ENCODE peak calls at places on chromosomes 4 and X, in five cellular contexts. O, S, M, W and G are unnamed samples.
A peak's percentile ranks its signal among the peaks of the same experiment; 100 is the strongest.

GRCh38 chrX:77436682-77437081 is 10.5 kb upstream of the FGF16 start:
- DNase-seq in M (no peak), S (no peak), O (peak; percentile 14), W (no peak), G (no peak)

GRCh38 chr4:172666711-172667368 is 501.8 kb upstream of the GALNT7 start:
- DNase-seq in S (no peak), O (peak; percentile 41), W (no peak), M (no peak), G (no peak)

GRCh38 chrX:110741213-110741796 is 54.3 kb downstream of the CHRDL1 start:
- DNase-seq in O (peak; percentile 72), W (no peak), M (no peak), S (no peak), G (no peak)

GRCh38 chr4:123190176-123190575 is 206.4 kb upstream of the SPRY1 start:
- DNase-seq in S (no peak), M (no peak), O (no peak), W (no peak), G (no peak)

GRCh38 chr4:3736806-3737205 is 29.4 kb upstream of the ADRA2C start:
- DNase-seq in S (no peak), O (no peak), M (no peak), W (no peak), G (no peak)

GRCh38 chrX:47351706-47352105 is 18.7 kb upstream of the ZNF157 start:
- DNase-seq in W (no peak), M (no peak), S (no peak), O (peak; percentile 4), G (no peak)

GRCh38 chrX:56802921-56803848 is 74.1 kb downstream of the NBDY start:
- DNase-seq in S (peak; percentile 84), W (peak; percentile 22), O (peak; percentile 70), M (peak; percentile 81), G (no peak)

GRCh38 chr4:55947912-55948725 is 626 bp upstream of the CEP135 start:
- DNase-seq in W (no peak), S (no peak), O (peak; percentile 94), M (no peak), G (no peak)

GRCh38 chr4:96356591-96357360 is 516.9 kb downstream of the PDHA2 start:
- DNase-seq in M (no peak), W (no peak), S (no peak), O (peak; percentile 12), G (no peak)

GRCh38 chr4:168509786-168510185 is 12.9 kb downstream of the PALLD start:
- DNase-seq in O (peak; percentile 65), S (no peak), W (no peak), M (no peak), G (no peak)

GRCh38 chr4:129999156-129999555 is 903.2 kb downstream of the C4orf33 start:
- DNase-seq in W (no peak), S (no peak), O (no peak), M (no peak), G (no peak)

DNA sequence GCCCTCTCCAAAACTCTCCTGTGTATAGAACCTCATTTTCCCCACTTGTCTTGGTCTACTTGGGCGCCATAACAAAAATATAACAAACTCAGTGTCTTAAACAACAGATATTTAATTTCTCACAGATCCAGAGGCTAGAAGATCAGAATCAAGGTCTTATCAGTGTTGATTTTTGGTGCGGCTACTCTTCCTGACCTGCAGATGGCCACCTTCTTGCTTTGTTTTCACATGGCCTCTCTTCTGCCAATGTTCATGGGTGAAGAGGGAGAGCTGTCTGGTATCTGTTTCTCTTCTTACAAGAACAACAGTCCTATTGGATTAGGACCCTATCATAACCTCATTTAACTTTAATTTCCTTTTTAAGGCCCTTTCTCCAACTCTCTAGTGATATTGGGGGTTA is 177.3 kb downstream of the PABPC4L start:
- DNase-seq in M (no peak), S (no peak), O (peak; percentile 64), W (no peak), G (no peak)
- TF ChIP-seq CTCF in M (no peak), S (no peak), O (peak; percentile 60), W (no peak), G (no peak)

DNA sequence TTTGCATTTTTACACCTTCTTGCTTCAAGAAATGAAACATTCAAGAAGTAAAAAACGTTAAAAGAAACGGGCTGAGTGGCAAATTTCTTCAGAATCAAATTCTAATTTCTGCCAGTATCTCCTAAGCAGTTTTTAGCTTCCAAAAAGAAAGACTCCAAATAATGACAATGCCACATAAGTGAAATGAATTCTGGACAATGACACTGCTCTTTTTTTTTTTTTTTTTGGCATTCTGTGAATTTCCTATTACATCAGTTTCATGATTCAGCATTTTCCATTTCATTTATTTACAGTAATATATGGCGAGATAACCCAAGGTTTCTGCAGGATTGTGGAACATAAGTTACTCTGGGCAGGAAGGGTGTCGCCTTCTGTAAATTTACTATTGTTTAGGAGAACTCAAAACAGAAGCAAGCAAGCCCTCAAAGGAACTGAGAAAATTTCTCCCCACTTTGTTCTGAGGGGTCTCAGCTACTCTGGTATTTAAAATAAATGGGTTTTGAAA is 1.3 kb downstream of the SEL1L3 start:
- DNase-seq in O (no peak), M (no peak), S (no peak), W (no peak), G (no peak)
- H3K4me3 ChIP-seq in O (peak overlapping the region; percentile 63), M (peak overlapping the region; percentile 89), S (no peak overlapping the region), W (peak overlapping the region; percentile 64), G (no peak overlapping the region)

GRCh38 chr4:18458465-18458864 is 436.9 kb upstream of the LCORL start:
- DNase-seq in W (no peak), M (no peak), S (no peak), O (no peak), G (no peak)

GRCh38 chr4:18464160-18464559 is 442.6 kb upstream of the LCORL start:
- DNase-seq in M (no peak), O (peak; percentile 2), S (no peak), W (no peak), G (no peak)
- TF ChIP-seq CTCF in M (no peak), O (no peak), S (no peak), W (no peak), G (no peak)

DNA sequence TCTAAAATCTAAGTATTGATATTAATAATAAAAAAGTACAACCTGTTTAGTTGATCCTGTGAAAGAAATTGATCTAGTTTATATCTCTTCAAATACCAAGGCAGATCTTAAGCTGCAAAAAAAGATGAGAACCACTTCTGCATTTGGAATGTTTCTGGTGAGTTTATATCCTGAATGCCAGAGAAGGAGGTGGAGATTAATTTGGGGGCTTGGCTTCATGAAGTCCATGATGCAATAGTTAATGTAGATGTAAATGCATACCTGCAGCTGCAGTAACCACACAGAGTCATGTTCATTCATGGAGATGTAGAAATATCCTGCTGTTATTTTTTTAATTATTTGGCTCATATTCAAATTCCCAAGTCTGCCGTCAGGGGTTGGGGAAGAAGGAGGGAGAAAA is at the start of gene SULT1E1:
- DNase-seq in S (no peak), M (no peak), O (peak; percentile 93), W (no peak), G (no peak)
- H3K4me3 ChIP-seq in S (no peak within 1 kb of the TSS), M (no peak within 1 kb of the TSS), O (peak within 1 kb of the TSS; percentile 51), W (no peak within 1 kb of the TSS), G (no peak within 1 kb of the TSS)

DNA sequence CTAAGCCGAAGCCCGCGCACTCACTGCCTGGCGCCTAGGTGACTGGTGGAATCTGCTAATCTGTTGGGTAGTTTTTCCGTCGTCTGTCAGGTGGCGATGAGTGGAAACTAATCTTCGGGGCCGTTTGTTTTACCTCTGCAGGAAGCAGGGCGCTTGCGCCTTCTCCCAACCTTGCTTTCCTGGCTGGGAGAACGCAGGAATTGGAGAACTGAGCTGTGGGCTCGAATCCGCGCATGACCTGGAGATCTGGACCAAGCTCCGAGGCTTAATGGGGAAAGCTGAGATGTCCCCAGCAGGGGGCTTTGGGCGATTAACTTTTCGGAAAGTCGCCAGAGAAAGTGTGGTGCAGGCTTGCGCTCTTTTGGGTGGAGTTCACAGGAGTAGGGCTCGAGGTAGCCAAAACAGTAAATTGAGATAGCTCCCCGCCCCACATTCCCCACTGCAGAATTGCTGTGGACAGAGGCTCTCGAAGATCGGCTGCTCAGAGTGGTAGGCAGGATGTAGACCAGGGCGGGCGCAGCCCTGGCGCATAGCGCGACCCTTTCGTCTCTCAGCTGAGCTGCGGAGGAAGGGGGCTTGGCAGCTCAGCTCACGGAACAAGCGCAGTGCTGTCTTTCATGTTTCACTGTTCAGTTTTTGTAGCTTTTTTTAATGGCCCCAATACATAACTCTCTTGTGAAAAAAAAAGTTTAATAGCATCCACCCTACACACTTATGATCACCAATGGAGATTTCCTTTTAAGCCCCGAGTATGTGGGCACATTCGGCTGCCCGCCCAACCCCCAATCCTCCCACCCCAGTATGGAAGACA is 2.7 kb upstream of the FGF5 start:
- DNase-seq in S (no peak), O (no peak), M (no peak), W (no peak), G (no peak)
- TF ChIP-seq CTCF in S (no peak), O (no peak), M (no peak), W (no peak), G (no peak)